ENCODE peak calls at places on chromosomes 12 and 14, in eight cellular contexts. One of them, this sample, is unnamed.

GRCh38 chr12:34219046-34219770 is 196.9 kb downstream of the ALG10 start:
- DNase-seq in stimulated activated CD4-positive, alpha-beta T cell treated with anti-CD3 and anti-CD28 coated beads, TNF-alpha, amount 100 ng/mL, for 24 hours: peak; percentile 6
- DNase-seq in NCI-H1092: no peak
- DNase-seq in coronary artery: no peak
- DNase-seq in activated CD4-positive, alpha-beta T cell treated with anti-CD3 and anti-CD28 coated beads for 1 hour: no peak
- DNase-seq in substantia nigra: no peak
- DNase-seq in neural crest cell: no peak
- DNase-seq in astrocyte of the spinal cord: no peak
- DNase-seq in this sample: no peak

GRCh38 chr12:78928200-78929074 is 63.9 kb downstream of the SYT1 start:
- DNase-seq in stimulated activated CD4-positive, alpha-beta T cell treated with anti-CD3 and anti-CD28 coated beads, TNF-alpha, amount 100 ng/mL, for 24 hours: no peak
- DNase-seq in NCI-H1092: no peak
- DNase-seq in coronary artery: no peak
- DNase-seq in activated CD4-positive, alpha-beta T cell treated with anti-CD3 and anti-CD28 coated beads for 1 hour: no peak
- DNase-seq in substantia nigra: no peak
- DNase-seq in neural crest cell: no peak
- DNase-seq in astrocyte of the spinal cord: peak; percentile 83
- DNase-seq in this sample: no peak

GRCh38 chr12:128008341-128008740 is 258.6 kb upstream of the TMEM132C start:
- DNase-seq in stimulated activated CD4-positive, alpha-beta T cell treated with anti-CD3 and anti-CD28 coated beads, TNF-alpha, amount 100 ng/mL, for 24 hours: no peak
- DNase-seq in NCI-H1092: no peak
- DNase-seq in coronary artery: no peak
- DNase-seq in activated CD4-positive, alpha-beta T cell treated with anti-CD3 and anti-CD28 coated beads for 1 hour: no peak
- DNase-seq in substantia nigra: no peak
- DNase-seq in neural crest cell: no peak
- DNase-seq in astrocyte of the spinal cord: peak; percentile 85
- DNase-seq in this sample: no peak

GRCh38 chr14:70901218-70901772 is 6.0 kb upstream of the PCNX1 start:
- DNase-seq in stimulated activated CD4-positive, alpha-beta T cell treated with anti-CD3 and anti-CD28 coated beads, TNF-alpha, amount 100 ng/mL, for 24 hours: no peak
- DNase-seq in NCI-H1092: no peak
- DNase-seq in coronary artery: no peak
- DNase-seq in activated CD4-positive, alpha-beta T cell treated with anti-CD3 and anti-CD28 coated beads for 1 hour: no peak
- DNase-seq in substantia nigra: no peak
- DNase-seq in neural crest cell: no peak
- DNase-seq in astrocyte of the spinal cord: peak; percentile 66
- DNase-seq in this sample: no peak

GRCh38 chr12:56157201-56158028 is 744 bp upstream of the MYL6 start:
- DNase-seq in stimulated activated CD4-positive, alpha-beta T cell treated with anti-CD3 and anti-CD28 coated beads, TNF-alpha, amount 100 ng/mL, for 24 hours: peak; percentile 52
- DNase-seq in NCI-H1092: peak; percentile 69
- DNase-seq in coronary artery: peak; percentile 92
- DNase-seq in activated CD4-positive, alpha-beta T cell treated with anti-CD3 and anti-CD28 coated beads for 1 hour: peak; percentile 40
- DNase-seq in substantia nigra: peak; percentile 36
- DNase-seq in neural crest cell: peak; percentile 61
- DNase-seq in astrocyte of the spinal cord: peak; percentile 88
- DNase-seq in this sample: peak; percentile 61

GRCh38 chr14:104557766-104558165 is 21.8 kb upstream of the C14orf180 start:
- DNase-seq in stimulated activated CD4-positive, alpha-beta T cell treated with anti-CD3 and anti-CD28 coated beads, TNF-alpha, amount 100 ng/mL, for 24 hours: no peak
- DNase-seq in NCI-H1092: no peak
- DNase-seq in coronary artery: no peak
- DNase-seq in activated CD4-positive, alpha-beta T cell treated with anti-CD3 and anti-CD28 coated beads for 1 hour: no peak
- DNase-seq in substantia nigra: no peak
- DNase-seq in neural crest cell: no peak
- DNase-seq in astrocyte of the spinal cord: no peak
- DNase-seq in this sample: no peak

GRCh38 chr12:3168775-3169221 is 91.6 kb downstream of the TSPAN9 start:
- DNase-seq in stimulated activated CD4-positive, alpha-beta T cell treated with anti-CD3 and anti-CD28 coated beads, TNF-alpha, amount 100 ng/mL, for 24 hours: peak; percentile 57
- DNase-seq in NCI-H1092: no peak
- DNase-seq in coronary artery: no peak
- DNase-seq in activated CD4-positive, alpha-beta T cell treated with anti-CD3 and anti-CD28 coated beads for 1 hour: no peak
- DNase-seq in substantia nigra: no peak
- DNase-seq in neural crest cell: no peak
- DNase-seq in astrocyte of the spinal cord: peak; percentile 96
- DNase-seq in this sample: no peak

GRCh38 chr12:32249701-32250270 is 143.1 kb downstream of the BICD1 start:
- DNase-seq in stimulated activated CD4-positive, alpha-beta T cell treated with anti-CD3 and anti-CD28 coated beads, TNF-alpha, amount 100 ng/mL, for 24 hours: no peak
- DNase-seq in NCI-H1092: no peak
- DNase-seq in coronary artery: no peak
- DNase-seq in activated CD4-positive, alpha-beta T cell treated with anti-CD3 and anti-CD28 coated beads for 1 hour: no peak
- DNase-seq in substantia nigra: no peak
- DNase-seq in neural crest cell: no peak
- DNase-seq in astrocyte of the spinal cord: no peak
- DNase-seq in this sample: no peak

GRCh38 chr12:7129647-7130536 is at the start of gene CLSTN3:
- DNase-seq in stimulated activated CD4-positive, alpha-beta T cell treated with anti-CD3 and anti-CD28 coated beads, TNF-alpha, amount 100 ng/mL, for 24 hours: peak; percentile 81
- DNase-seq in NCI-H1092: peak; percentile 82
- DNase-seq in coronary artery: peak; percentile 83
- DNase-seq in activated CD4-positive, alpha-beta T cell treated with anti-CD3 and anti-CD28 coated beads for 1 hour: peak; percentile 80
- DNase-seq in substantia nigra: peak; percentile 51
- DNase-seq in neural crest cell: peak; percentile 72
- DNase-seq in astrocyte of the spinal cord: peak; percentile 62
- DNase-seq in this sample: peak; percentile 77